ENCODE peak calls at places on chromosome 9, in ten cellular contexts. One of them, this sample, is unnamed.

GRCh38 chr9:3920586-3921582 is 379.0 kb downstream of the GLIS3 start:
- DNase-seq in cardiac fibroblast: peak
- DNase-seq in cardiac muscle cell: peak
- DNase-seq in lower lobe of right lung: no peak
- DNase-seq in suprapubic skin: no peak
- DNase-seq in fibroblast of pulmonary artery: peak
- DNase-seq in Calu3: no peak
- DNase-seq in upper lobe of right lung: no peak
- DNase-seq in heart right ventricle: no peak
- DNase-seq in psoas muscle: no peak
- DNase-seq in this sample: no peak

GRCh38 chr9:135345775-135346433 is 133.7 kb upstream of the PPP1R26 start:
- DNase-seq in upper lobe of right lung: no peak
- DNase-seq in lower lobe of right lung: peak
- DNase-seq in cardiac muscle cell: no peak
- DNase-seq in suprapubic skin: no peak
- DNase-seq in fibroblast of pulmonary artery: no peak
- DNase-seq in cardiac fibroblast: no peak
- DNase-seq in heart right ventricle: no peak
- DNase-seq in Calu3: no peak
- DNase-seq in psoas muscle: no peak
- DNase-seq in this sample: no peak

GRCh38 chr9:32550609-32551490 is 1.3 kb upstream of the SMIM27 start:
- DNase-seq in heart right ventricle: peak
- DNase-seq in psoas muscle: peak
- DNase-seq in lower lobe of right lung: peak
- DNase-seq in Calu3: peak
- DNase-seq in cardiac muscle cell: peak
- DNase-seq in upper lobe of right lung: peak
- DNase-seq in suprapubic skin: peak
- DNase-seq in cardiac fibroblast: peak
- DNase-seq in fibroblast of pulmonary artery: peak
- DNase-seq in this sample: peak

GRCh38 chr9:81490605-81491331 is 198.6 kb downstream of the TLE1 start:
- DNase-seq in Calu3: no peak
- DNase-seq in cardiac muscle cell: peak
- DNase-seq in psoas muscle: no peak
- DNase-seq in fibroblast of pulmonary artery: peak
- DNase-seq in upper lobe of right lung: no peak
- DNase-seq in lower lobe of right lung: no peak
- DNase-seq in suprapubic skin: no peak
- DNase-seq in cardiac fibroblast: peak
- DNase-seq in heart right ventricle: no peak
- DNase-seq in this sample: no peak

GRCh38 chr9:68802525-68803015 is 97.5 kb downstream of the PIP5K1B start:
- DNase-seq in heart right ventricle: no peak
- DNase-seq in upper lobe of right lung: no peak
- DNase-seq in cardiac fibroblast: no peak
- DNase-seq in psoas muscle: no peak
- DNase-seq in Calu3: no peak
- DNase-seq in suprapubic skin: no peak
- DNase-seq in cardiac muscle cell: no peak
- DNase-seq in fibroblast of pulmonary artery: no peak
- DNase-seq in lower lobe of right lung: no peak
- DNase-seq in this sample: no peak

GRCh38 chr9:87013490-87013889 is 66.2 kb upstream of the GAS1 start:
- DNase-seq in upper lobe of right lung: no peak
- DNase-seq in heart right ventricle: no peak
- DNase-seq in Calu3: no peak
- DNase-seq in fibroblast of pulmonary artery: no peak
- DNase-seq in suprapubic skin: no peak
- DNase-seq in cardiac muscle cell: no peak
- DNase-seq in lower lobe of right lung: no peak
- DNase-seq in cardiac fibroblast: no peak
- DNase-seq in psoas muscle: no peak
- DNase-seq in this sample: no peak

GRCh38 chr9:16901589-16901988 is 31.1 kb upstream of the BNC2 start:
- DNase-seq in Calu3: no peak
- DNase-seq in heart right ventricle: no peak
- DNase-seq in suprapubic skin: no peak
- DNase-seq in upper lobe of right lung: no peak
- DNase-seq in psoas muscle: no peak
- DNase-seq in cardiac muscle cell: peak
- DNase-seq in cardiac fibroblast: peak
- DNase-seq in lower lobe of right lung: no peak
- DNase-seq in fibroblast of pulmonary artery: peak
- DNase-seq in this sample: no peak

GRCh38 chr9:84357235-84357634 is 16.7 kb upstream of the SLC28A3 start:
- DNase-seq in lower lobe of right lung: no peak
- DNase-seq in cardiac muscle cell: peak
- DNase-seq in upper lobe of right lung: no peak
- DNase-seq in cardiac fibroblast: peak
- DNase-seq in Calu3: no peak
- DNase-seq in fibroblast of pulmonary artery: peak
- DNase-seq in suprapubic skin: no peak
- DNase-seq in heart right ventricle: no peak
- DNase-seq in psoas muscle: no peak
- DNase-seq in this sample: no peak

GRCh38 chr9:133173056-133173455 is 9.3 kb upstream of the GBGT1 start:
- DNase-seq in Calu3: no peak
- DNase-seq in heart right ventricle: no peak
- DNase-seq in cardiac fibroblast: no peak
- DNase-seq in cardiac muscle cell: no peak
- DNase-seq in lower lobe of right lung: no peak
- DNase-seq in fibroblast of pulmonary artery: no peak
- DNase-seq in suprapubic skin: peak
- DNase-seq in psoas muscle: no peak
- DNase-seq in upper lobe of right lung: no peak
- DNase-seq in this sample: no peak

GRCh38 chr9:107685901-107686300 is 196.3 kb upstream of the KLF4 start:
- DNase-seq in Calu3: no peak
- DNase-seq in upper lobe of right lung: no peak
- DNase-seq in fibroblast of pulmonary artery: peak
- DNase-seq in heart right ventricle: no peak
- DNase-seq in cardiac muscle cell: peak
- DNase-seq in suprapubic skin: no peak
- DNase-seq in lower lobe of right lung: no peak
- DNase-seq in cardiac fibroblast: peak
- DNase-seq in psoas muscle: no peak
- DNase-seq in this sample: no peak

GRCh38 chr9:98867434-98868168 is 60.1 kb downstream of the GALNT12 start:
- DNase-seq in heart right ventricle: peak
- DNase-seq in upper lobe of right lung: no peak
- DNase-seq in fibroblast of pulmonary artery: peak
- DNase-seq in cardiac muscle cell: peak
- DNase-seq in lower lobe of right lung: peak
- DNase-seq in suprapubic skin: peak
- DNase-seq in psoas muscle: peak
- DNase-seq in cardiac fibroblast: peak
- DNase-seq in Calu3: no peak
- DNase-seq in this sample: no peak

GRCh38 chr9:126149661-126150060 is 177.0 kb upstream of the MVB12B start:
- DNase-seq in psoas muscle: no peak
- DNase-seq in upper lobe of right lung: peak
- DNase-seq in Calu3: no peak
- DNase-seq in cardiac muscle cell: no peak
- DNase-seq in fibroblast of pulmonary artery: no peak
- DNase-seq in cardiac fibroblast: no peak
- DNase-seq in lower lobe of right lung: no peak
- DNase-seq in heart right ventricle: no peak
- DNase-seq in suprapubic skin: peak
- DNase-seq in this sample: peak

GRCh38 chr9:34098307-34098706 is 28.2 kb downstream of the DCAF12 start:
- DNase-seq in cardiac fibroblast: no peak
- DNase-seq in heart right ventricle: no peak
- DNase-seq in psoas muscle: no peak
- DNase-seq in Calu3: no peak
- DNase-seq in fibroblast of pulmonary artery: no peak
- DNase-seq in cardiac muscle cell: no peak
- DNase-seq in upper lobe of right lung: no peak
- DNase-seq in suprapubic skin: no peak
- DNase-seq in lower lobe of right lung: no peak
- DNase-seq in this sample: no peak

GRCh38 chr9:20208156-20208555 is 414.1 kb downstream of the MLLT3 start:
- DNase-seq in psoas muscle: no peak
- DNase-seq in fibroblast of pulmonary artery: no peak
- DNase-seq in upper lobe of right lung: no peak
- DNase-seq in cardiac fibroblast: no peak
- DNase-seq in lower lobe of right lung: no peak
- DNase-seq in cardiac muscle cell: no peak
- DNase-seq in heart right ventricle: no peak
- DNase-seq in Calu3: no peak
- DNase-seq in suprapubic skin: no peak
- DNase-seq in this sample: no peak

GRCh38 chr9:12723409-12724028 is 30.3 kb downstream of the TYRP1 start:
- DNase-seq in lower lobe of right lung: no peak
- DNase-seq in cardiac fibroblast: peak
- DNase-seq in suprapubic skin: no peak
- DNase-seq in upper lobe of right lung: no peak
- DNase-seq in cardiac muscle cell: peak
- DNase-seq in Calu3: no peak
- DNase-seq in fibroblast of pulmonary artery: peak
- DNase-seq in psoas muscle: no peak
- DNase-seq in heart right ventricle: no peak
- DNase-seq in this sample: no peak

GRCh38 chr9:98018347-98018746 is 35.2 kb downstream of the ANP32B start:
- DNase-seq in cardiac fibroblast: no peak
- DNase-seq in upper lobe of right lung: no peak
- DNase-seq in cardiac muscle cell: no peak
- DNase-seq in suprapubic skin: no peak
- DNase-seq in heart right ventricle: no peak
- DNase-seq in lower lobe of right lung: no peak
- DNase-seq in Calu3: no peak
- DNase-seq in fibroblast of pulmonary artery: no peak
- DNase-seq in psoas muscle: no peak
- DNase-seq in this sample: no peak

GRCh38 chr9:122179054-122179689 is 19.5 kb downstream of the MORN5 start:
- DNase-seq in Calu3: no peak
- DNase-seq in cardiac fibroblast: no peak
- DNase-seq in fibroblast of pulmonary artery: no peak
- DNase-seq in suprapubic skin: no peak
- DNase-seq in psoas muscle: no peak
- DNase-seq in lower lobe of right lung: no peak
- DNase-seq in upper lobe of right lung: no peak
- DNase-seq in cardiac muscle cell: no peak
- DNase-seq in heart right ventricle: no peak
- DNase-seq in this sample: no peak

DNA sequence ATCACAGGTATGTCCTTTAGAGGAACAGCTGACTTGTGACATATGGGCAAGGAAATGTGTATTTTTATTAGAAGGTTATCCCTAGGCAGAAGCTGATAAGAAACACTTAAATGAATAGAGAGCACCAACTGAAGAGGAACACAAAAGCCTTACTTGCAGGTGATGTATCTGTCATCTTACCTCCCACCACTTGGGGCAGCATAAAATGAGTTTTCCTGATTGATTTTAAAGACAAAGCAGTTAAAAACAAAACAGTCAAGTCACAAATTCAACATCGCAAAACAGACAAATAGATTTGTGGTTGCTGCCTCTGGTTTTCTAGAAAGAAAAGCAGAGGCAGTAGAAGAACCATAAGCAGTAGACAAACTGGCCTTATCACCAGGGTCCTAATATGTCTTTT is 302.4 kb upstream of the ZNF462 start:
- DNase-seq in psoas muscle: no peak
- DNase-seq in lower lobe of right lung: no peak
- DNase-seq in cardiac fibroblast: no peak
- DNase-seq in fibroblast of pulmonary artery: no peak
- DNase-seq in cardiac muscle cell: no peak
- DNase-seq in upper lobe of right lung: no peak
- DNase-seq in Calu3: no peak
- DNase-seq in suprapubic skin: no peak
- DNase-seq in heart right ventricle: no peak
- DNase-seq in this sample: no peak
- TF ChIP-seq CTCF in psoas muscle: no peak
- TF ChIP-seq CTCF in lower lobe of right lung: no peak
- TF ChIP-seq CTCF in cardiac fibroblast: no peak
- TF ChIP-seq CTCF in fibroblast of pulmonary artery: no peak
- TF ChIP-seq CTCF in cardiac muscle cell: no peak
- TF ChIP-seq CTCF in upper lobe of right lung: no peak
- TF ChIP-seq CTCF in Calu3: no peak
- TF ChIP-seq CTCF in suprapubic skin: no peak
- TF ChIP-seq CTCF in heart right ventricle: no peak
- TF ChIP-seq CTCF in this sample: peak

GRCh38 chr9:116647515-116647809 is 39.6 kb upstream of the TRIM32 start:
- DNase-seq in lower lobe of right lung: no peak
- DNase-seq in suprapubic skin: no peak
- DNase-seq in heart right ventricle: peak
- DNase-seq in Calu3: no peak
- DNase-seq in psoas muscle: peak
- DNase-seq in cardiac muscle cell: no peak
- DNase-seq in fibroblast of pulmonary artery: no peak
- DNase-seq in upper lobe of right lung: no peak
- DNase-seq in cardiac fibroblast: no peak
- DNase-seq in this sample: no peak
- TF ChIP-seq CTCF in lower lobe of right lung: no peak
- TF ChIP-seq CTCF in suprapubic skin: no peak
- TF ChIP-seq CTCF in heart right ventricle: peak
- TF ChIP-seq CTCF in Calu3: no peak
- TF ChIP-seq CTCF in psoas muscle: no peak
- TF ChIP-seq CTCF in cardiac muscle cell: no peak
- TF ChIP-seq CTCF in fibroblast of pulmonary artery: no peak
- TF ChIP-seq CTCF in upper lobe of right lung: no peak
- TF ChIP-seq CTCF in cardiac fibroblast: no peak
- TF ChIP-seq CTCF in this sample: no peak

GRCh38 chr9:129482521-129483466 is 138.1 kb downstream of the C9orf50 start:
- DNase-seq in cardiac fibroblast: peak
- DNase-seq in lower lobe of right lung: peak
- DNase-seq in Calu3: peak
- DNase-seq in psoas muscle: peak
- DNase-seq in cardiac muscle cell: peak
- DNase-seq in fibroblast of pulmonary artery: peak
- DNase-seq in suprapubic skin: peak
- DNase-seq in heart right ventricle: peak
- DNase-seq in upper lobe of right lung: peak
- DNase-seq in this sample: peak
- TF ChIP-seq CTCF in cardiac fibroblast: no peak
- TF ChIP-seq CTCF in lower lobe of right lung: no peak
- TF ChIP-seq CTCF in Calu3: no peak
- TF ChIP-seq CTCF in psoas muscle: no peak
- TF ChIP-seq CTCF in cardiac muscle cell: no peak
- TF ChIP-seq CTCF in fibroblast of pulmonary artery: no peak
- TF ChIP-seq CTCF in suprapubic skin: no peak
- TF ChIP-seq CTCF in heart right ventricle: no peak
- TF ChIP-seq CTCF in upper lobe of right lung: no peak
- TF ChIP-seq CTCF in this sample: no peak

GRCh38 chr9:96160866-96161265 is 141.1 kb downstream of the HSD17B3 start:
- DNase-seq in fibroblast of pulmonary artery: no peak
- DNase-seq in suprapubic skin: no peak
- DNase-seq in psoas muscle: no peak
- DNase-seq in upper lobe of right lung: no peak
- DNase-seq in cardiac muscle cell: no peak
- DNase-seq in cardiac fibroblast: no peak
- DNase-seq in Calu3: no peak
- DNase-seq in heart right ventricle: no peak
- DNase-seq in lower lobe of right lung: no peak
- DNase-seq in this sample: no peak
- TF ChIP-seq CTCF in fibroblast of pulmonary artery: no peak
- TF ChIP-seq CTCF in suprapubic skin: no peak
- TF ChIP-seq CTCF in psoas muscle: no peak
- TF ChIP-seq CTCF in upper lobe of right lung: no peak
- TF ChIP-seq CTCF in cardiac muscle cell: no peak
- TF ChIP-seq CTCF in cardiac fibroblast: no peak
- TF ChIP-seq CTCF in Calu3: no peak
- TF ChIP-seq CTCF in heart right ventricle: no peak
- TF ChIP-seq CTCF in lower lobe of right lung: no peak
- TF ChIP-seq CTCF in this sample: no peak

GRCh38 chr9:136571525-136571924 is 25.7 kb upstream of the NOTCH1 start:
- DNase-seq in fibroblast of pulmonary artery: no peak
- DNase-seq in cardiac fibroblast: no peak
- DNase-seq in upper lobe of right lung: no peak
- DNase-seq in psoas muscle: no peak
- DNase-seq in suprapubic skin: no peak
- DNase-seq in lower lobe of right lung: no peak
- DNase-seq in Calu3: no peak
- DNase-seq in cardiac muscle cell: no peak
- DNase-seq in heart right ventricle: no peak
- DNase-seq in this sample: no peak
- TF ChIP-seq CTCF in fibroblast of pulmonary artery: no peak
- TF ChIP-seq CTCF in cardiac fibroblast: no peak
- TF ChIP-seq CTCF in upper lobe of right lung: no peak
- TF ChIP-seq CTCF in psoas muscle: no peak
- TF ChIP-seq CTCF in suprapubic skin: no peak
- TF ChIP-seq CTCF in lower lobe of right lung: no peak
- TF ChIP-seq CTCF in Calu3: no peak
- TF ChIP-seq CTCF in cardiac muscle cell: no peak
- TF ChIP-seq CTCF in heart right ventricle: no peak
- TF ChIP-seq CTCF in this sample: no peak